ENCODE peak calls at places on chromosomes 7 and 10, in eight cellular contexts. C, D, H, V, Q, W, P and G are unnamed samples.

GRCh38 chr10:100038561-100039071 is 28.9 kb upstream of the DNMBP start:
- DNase-seq in C (no peak), D (no peak), H (no peak), V (no peak), Q (no peak), W (no peak), P (no peak), G (no peak)

GRCh38 chr7:5694221-5694754 is 87.2 kb downstream of the RNF216 start:
- DNase-seq in C (peak; percentile 88), D (no peak), H (peak; percentile 94), V (no peak), Q (no peak), W (peak; percentile 67), P (no peak), G (no peak)

GRCh38 chr7:74039337-74039736 is 11.4 kb downstream of the ELN start:
- DNase-seq in C (no peak), D (no peak), H (no peak), V (no peak), Q (no peak), W (no peak), P (no peak), G (no peak)

GRCh38 chr7:137579913-137580640 is 236.5 kb upstream of the PTN start:
- DNase-seq in C (peak; percentile 69), D (no peak), H (peak; percentile 79), V (no peak), Q (no peak), W (no peak), P (no peak), G (no peak)

GRCh38 chr7:78017621-78018100 is 219.1 kb downstream of the PHTF2 start:
- DNase-seq in C (no peak), D (no peak), H (no peak), V (no peak), Q (no peak), W (no peak), P (no peak), G (no peak)

GRCh38 chr10:43187213-43187612 is 49.0 kb downstream of the CSGALNACT2 start:
- DNase-seq in C (no peak), D (no peak), H (no peak), V (no peak), Q (no peak), W (no peak), P (no peak), G (no peak)

GRCh38 chr7:127904706-127905056 is 126.6 kb downstream of the LRRC4 start:
- DNase-seq in C (no peak), D (no peak), H (peak; percentile 41), V (no peak), Q (no peak), W (no peak), P (no peak), G (no peak)

GRCh38 chr7:150450491-150450992 is at the start of gene GIMAP8:
- DNase-seq in C (no peak), D (peak; percentile 86), H (no peak), V (no peak), Q (peak; percentile 70), W (no peak), P (peak; percentile 92), G (peak; percentile 29)

GRCh38 chr7:17638727-17639126 is 301.6 kb downstream of the SNX13 start:
- DNase-seq in C (no peak), D (no peak), H (peak; percentile 65), V (no peak), Q (no peak), W (no peak), P (no peak), G (no peak)

GRCh38 chr7:51732951-51733350 is 416.3 kb upstream of the COBL start:
- DNase-seq in C (no peak), D (no peak), H (no peak), V (no peak), Q (no peak), W (no peak), P (no peak), G (no peak)

GRCh38 chr7:47882635-47883034 is 65.6 kb downstream of the PKD1L1 start:
- DNase-seq in C (no peak), D (no peak), H (no peak), V (no peak), Q (no peak), W (no peak), P (no peak), G (no peak)

GRCh38 chr7:30352169-30352568 is 67.8 kb downstream of the ZNRF2 start:
- DNase-seq in C (no peak), D (no peak), H (no peak), V (no peak), Q (no peak), W (no peak), P (no peak), G (no peak)

GRCh38 chr10:132099701-132100481 is 34.1 kb downstream of the JAKMIP3 start:
- DNase-seq in C (no peak), D (no peak), H (no peak), V (no peak), Q (no peak), W (no peak), P (peak; percentile 56), G (no peak)

GRCh38 chr10:132574783-132575319 is 37.3 kb downstream of the INPP5A start:
- DNase-seq in C (no peak), D (no peak), H (peak; percentile 73), V (no peak), Q (no peak), W (no peak), P (no peak), G (peak; percentile 81)

GRCh38 chr7:5525271-5526189 is 101.9 kb upstream of the TNRC18 start:
- DNase-seq in C (peak; percentile 57), D (no peak), H (peak; percentile 60), V (no peak), Q (no peak), W (peak; percentile 47), P (no peak), G (no peak)

GRCh38 chr10:60397792-60398191 is 8.1 kb upstream of the ANK3 start:
- DNase-seq in C (no peak), D (no peak), H (peak; percentile 39), V (no peak), Q (no peak), W (no peak), P (no peak), G (no peak)

GRCh38 chr7:47379629-47380324 is 202.1 kb downstream of the TNS3 start:
- DNase-seq in C (peak; percentile 49), D (peak; percentile 85), H (peak; percentile 46), V (peak; percentile 42), Q (no peak), W (peak; percentile 55), P (peak; percentile 41), G (peak; percentile 90)

GRCh38 chr10:31101123-31101522 is 69.5 kb upstream of the ZNF438 start:
- DNase-seq in C (peak; percentile 88), D (no peak), H (peak; percentile 88), V (no peak), Q (peak; percentile 16), W (no peak), P (no peak), G (peak; percentile 73)

GRCh38 chr10:71860243-71861029 is 9.4 kb upstream of the PSAP start:
- DNase-seq in C (peak; percentile 100), D (peak; percentile 93), H (peak; percentile 100), V (peak; percentile 50), Q (no peak), W (peak; percentile 93), P (peak; percentile 91), G (peak; percentile 97)

GRCh38 chr10:125261491-125262186 is 101.3 kb upstream of the CTBP2 start:
- DNase-seq in C (no peak), D (no peak), H (no peak), V (no peak), Q (no peak), W (no peak), P (no peak), G (no peak)

GRCh38 chr7:3880221-3880935 is 579.3 kb downstream of the SDK1 start:
- DNase-seq in C (no peak), D (no peak), H (no peak), V (no peak), Q (no peak), W (no peak), P (no peak), G (peak; percentile 79)

GRCh38 chr10:17113889-17114288 is 15.7 kb downstream of the CUBN start:
- DNase-seq in C (peak; percentile 77), D (no peak), H (peak; percentile 68), V (no peak), Q (no peak), W (peak; percentile 56), P (no peak), G (peak; percentile 5)

GRCh38 chr7:7242899-7243298 is 60.6 kb downstream of the C1GALT1 start:
- DNase-seq in C (no peak), D (no peak), H (no peak), V (no peak), Q (no peak), W (no peak), P (no peak), G (no peak)

GRCh38 chr7:84294907-84295455 is 100.4 kb upstream of the SEMA3A start:
- DNase-seq in C (no peak), D (no peak), H (no peak), V (no peak), Q (no peak), W (no peak), P (no peak), G (no peak)

DNA sequence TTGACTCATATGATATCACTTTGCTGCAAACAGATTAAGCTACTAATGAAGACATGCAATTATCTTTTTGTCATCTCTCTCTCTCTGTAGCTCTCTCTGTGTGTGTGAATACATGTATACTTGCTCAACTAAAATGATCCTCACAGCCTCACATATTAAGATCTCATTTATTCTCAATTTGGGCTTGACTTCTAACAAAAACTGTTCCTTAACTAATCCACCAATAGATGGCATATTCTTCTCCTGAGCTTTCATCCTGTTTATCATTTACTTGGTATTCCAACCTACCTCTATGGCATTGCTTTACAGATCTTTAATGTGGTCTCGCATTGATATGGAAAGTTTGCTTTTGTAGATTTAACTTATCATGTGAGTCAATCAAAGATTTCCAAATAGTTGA is 540.4 kb downstream of the CNTNAP2 start:
- DNase-seq in C (no peak), D (no peak), H (peak; percentile 31), V (no peak), Q (no peak), W (no peak), P (no peak), G (no peak)
- TF ChIP-seq CTCF in C (no peak), D (no peak), H (no peak), V (no peak), Q (no peak), W (no peak), P (no peak), G (no peak)

GRCh38 chr7:159020987-159021386 is 123.7 kb downstream of the VIPR2 start:
- DNase-seq in C (no peak), D (peak; percentile 39), H (no peak), V (peak; percentile 34), Q (no peak), W (no peak), P (no peak), G (no peak)
- TF ChIP-seq CTCF in C (no peak), D (no peak), H (no peak), V (peak; percentile 37), Q (no peak), W (no peak), P (no peak), G (no peak)

GRCh38 chr10:49118450-49118849 is 3.1 kb upstream of the VSTM4 start:
- DNase-seq in C (no peak), D (no peak), H (no peak), V (no peak), Q (no peak), W (no peak), P (no peak), G (no peak)
- TF ChIP-seq CTCF in C (no peak), D (no peak), H (no peak), V (no peak), Q (no peak), W (no peak), P (no peak), G (no peak)

GRCh38 chr10:3524086-3524960 is 260.7 kb downstream of the KLF6 start:
- DNase-seq in C (no peak), D (no peak), H (peak; percentile 37), V (no peak), Q (no peak), W (no peak), P (no peak), G (no peak)
- TF ChIP-seq CTCF in C (peak; percentile 6), D (no peak), H (peak; percentile 21), V (no peak), Q (no peak), W (no peak), P (no peak), G (no peak)